ENCODE peak calls at places on chromosome 14, in five cellular contexts. Z, W, A, U and H are unnamed samples.

GRCh38 chr14:72802588-72802946 is 91.3 kb downstream of the DPF3 start:
- DNase-seq in A (no peak), Z (no peak), W (no peak), U (no peak), H (no peak)

GRCh38 chr14:100674428-100674827 is 52.3 kb upstream of the DLK1 start:
- DNase-seq in A (no peak), U (no peak), Z (no peak), W (no peak), H (no peak)

GRCh38 chr14:68627868-68628604 is 164.8 kb downstream of the ZFP36L1 start:
- DNase-seq in U (peak), W (no peak), Z (peak), A (peak), H (no peak)

GRCh38 chr14:58426819-58427288 is 477 bp downstream of the TIMM9 start:
- DNase-seq in W (peak), A (peak), U (peak), Z (peak), H (no peak)

GRCh38 chr14:52700701-52701172 is 5.4 kb upstream of the ERO1A start:
- DNase-seq in A (no peak), W (peak), U (no peak), Z (no peak), H (no peak)

GRCh38 chr14:37550511-37550910 is 44.5 kb downstream of the FOXA1 start:
- DNase-seq in A (no peak), W (peak), U (no peak), Z (no peak), H (no peak)

GRCh38 chr14:33404964-33405574 is 466.4 kb downstream of the NPAS3 start:
- DNase-seq in W (no peak), A (no peak), Z (no peak), U (no peak), H (no peak)

GRCh38 chr14:64501326-64502171 is 2.1 kb downstream of the ZBTB25 start:
- DNase-seq in W (peak), A (peak), Z (peak), U (no peak), H (peak)

GRCh38 chr14:85549697-85550096 is 19.8 kb downstream of the FLRT2 start:
- DNase-seq in Z (no peak), U (no peak), A (no peak), W (no peak), H (no peak)

GRCh38 chr14:26522985-26523384 is 74.8 kb downstream of the NOVA1 start:
- DNase-seq in W (peak), Z (no peak), U (no peak), A (no peak), H (no peak)

GRCh38 chr14:91175296-91175695 is 61.4 kb downstream of the DGLUCY start:
- DNase-seq in A (no peak), Z (no peak), W (no peak), U (no peak), H (no peak)

GRCh38 chr14:73358187-73358586 is 100.2 kb downstream of the NUMB start:
- DNase-seq in W (no peak), Z (no peak), A (no peak), U (no peak), H (no peak)

GRCh38 chr14:24310666-24311604 is at the start of gene LTB4R:
- DNase-seq in Z (peak), A (peak), W (peak), U (no peak), H (no peak)

GRCh38 chr14:99481745-99482099 is 513 bp downstream of the CCNK start:
- DNase-seq in W (peak), A (peak), U (no peak), Z (no peak), H (peak)

GRCh38 chr14:96727076-96727475 is 70.1 kb upstream of the VRK1 start:
- DNase-seq in A (no peak), W (no peak), Z (no peak), U (no peak), H (no peak)

GRCh38 chr14:99899578-99900178 is 106.5 kb downstream of the EML1 start:
- DNase-seq in Z (no peak), U (no peak), W (peak), A (no peak), H (peak)

GRCh38 chr14:22819191-22819988 is 4.2 kb upstream of the SLC7A7 start:
- DNase-seq in W (peak), U (no peak), A (peak), Z (no peak), H (no peak)
- H3K4me3 ChIP-seq in W (no peak), U (no peak), A (no peak), Z (peak), H (no peak)

GRCh38 chr14:39099748-39100147 is 3.3 kb downstream of the SEC23A start:
- DNase-seq in Z (no peak), U (no peak), A (no peak), W (no peak), H (no peak)
- H3K4me3 ChIP-seq in Z (no peak), U (no peak), A (no peak), W (no peak), H (no peak)

GRCh38 chr14:104094709-104095425 is 9.4 kb downstream of the ASPG start:
- DNase-seq in U (peak), Z (peak), W (peak), A (peak), H (peak)

GRCh38 chr14:104096751-104097700 is 11.5 kb downstream of the ASPG start:
- DNase-seq in Z (peak), W (no peak), U (no peak), A (no peak), H (no peak)

GRCh38 chr14:104096318-104096717 is 10.8 kb downstream of the ASPG start:
- DNase-seq in Z (no peak), A (no peak), W (no peak), U (no peak), H (no peak)

GRCh38 chr14:104094056-104094708 is 8.7 kb downstream of the ASPG start:
- DNase-seq in Z (peak), W (no peak), U (no peak), A (no peak), H (no peak)

GRCh38 chr14:104095426-104096310 is 10.2 kb downstream of the ASPG start:
- DNase-seq in U (no peak), W (no peak), A (no peak), Z (peak), H (no peak)
- H3K4me3 ChIP-seq in U (no peak), W (no peak), A (no peak), Z (no peak), H (no peak)

GRCh38 chr14:67562776-67563150 is 29.7 kb downstream of the PLEKHH1 start:
- DNase-seq in A (no peak), U (no peak), W (no peak), Z (no peak), H (no peak)
- H3K4me3 ChIP-seq in A (no peak), U (no peak), W (no peak), Z (no peak), H (no peak)

DNA sequence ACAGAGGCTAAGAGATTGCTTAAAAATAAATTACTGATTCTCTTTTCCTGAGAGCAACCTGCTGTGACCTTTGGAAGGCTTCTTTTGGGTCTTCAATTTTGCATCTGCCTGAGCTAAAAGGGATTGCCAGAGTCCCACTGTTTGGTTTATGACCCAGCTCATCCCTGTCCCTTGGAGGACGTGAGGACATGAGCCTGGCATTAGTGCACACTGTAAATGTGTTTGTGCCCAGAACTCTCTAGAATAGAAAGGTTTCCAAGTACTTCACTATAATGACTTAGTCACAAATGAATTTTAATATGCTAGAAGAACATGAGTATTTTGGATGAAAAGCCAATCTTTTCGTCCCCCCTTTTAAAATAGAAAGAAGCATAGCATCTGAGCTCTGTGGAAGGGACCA is 47.1 kb upstream of the CDKN3 start:
- DNase-seq in U (no peak), W (no peak), Z (no peak), A (no peak), H (no peak)
- H3K4me3 ChIP-seq in U (no peak), W (no peak), Z (peak), A (no peak), H (no peak)

GRCh38 chr14:44657153-44657552 is 150.1 kb upstream of the FSCB start:
- DNase-seq in Z (no peak), U (no peak), A (no peak), W (no peak), H (no peak)

GRCh38 chr14:44652640-44653039 is 145.6 kb upstream of the FSCB start:
- DNase-seq in Z (no peak), U (no peak), A (no peak), W (no peak), H (no peak)

GRCh38 chr14:44658389-44658696 is 151.3 kb upstream of the FSCB start:
- DNase-seq in W (no peak), Z (no peak), A (no peak), U (no peak), H (no peak)

GRCh38 chr14:44662250-44662891 is 155.3 kb upstream of the FSCB start:
- DNase-seq in Z (no peak), W (no peak), U (no peak), A (no peak), H (no peak)

GRCh38 chr14:44657688-44658388 is 150.8 kb upstream of the FSCB start:
- DNase-seq in A (no peak), U (peak), W (no peak), Z (no peak), H (no peak)
- H3K4me3 ChIP-seq in A (no peak), U (no peak), W (no peak), Z (no peak), H (no peak)